ENCODE peak calls at places on chromosome 5, in nine cellular contexts. F is CD8-positive, alpha-beta memory T cell; P is HFFc6; J is H9; L is NCI-H1436; G is HTR-8/SVneo; Z is NCI-H524; A is NCI-H1092 treated with DMSO at 0.1 percent for 48 hours; Y is brain microvascular endothelial cell. S is an unnamed sample.

GRCh38 chr5:67493676-67494075 is 297.1 kb upstream of the CD180 start:
- DNase-seq in P (peak), A (peak), Z (peak), L (peak), J (peak), F (no peak), Y (peak), G (no peak), S (no peak)

GRCh38 chr5:168652516-168652915 is 73.3 kb upstream of the PANK3 start:
- DNase-seq in L (no peak), G (no peak), Y (no peak), F (no peak), P (no peak), J (no peak), Z (no peak), A (no peak), S (no peak)

GRCh38 chr5:68504306-68504705 is 288.8 kb downstream of the PIK3R1 start:
- DNase-seq in J (no peak), P (peak), A (no peak), G (no peak), F (no peak), Y (no peak), Z (no peak), L (no peak), S (no peak)

GRCh38 chr5:180026320-180026719 is 45.2 kb downstream of the RNF130 start:
- DNase-seq in P (no peak), A (no peak), F (no peak), Y (peak), L (no peak), G (peak), Z (no peak), J (no peak), S (no peak)

GRCh38 chr5:142977363-142978051 is 207.3 kb downstream of the ARHGAP26 start:
- DNase-seq in P (peak), L (no peak), A (no peak), F (peak), G (peak), Z (no peak), Y (peak), J (no peak), S (peak)

GRCh38 chr5:10310073-10310779 is 2.5 kb upstream of the CMBL start:
- DNase-seq in F (no peak), Y (peak), Z (no peak), L (no peak), G (peak), J (peak), P (peak), A (no peak), S (no peak)

GRCh38 chr5:60674670-60675069 is 25.3 kb downstream of the DEPDC1B start:
- DNase-seq in G (no peak), P (no peak), Z (no peak), L (no peak), J (no peak), A (no peak), Y (no peak), F (no peak), S (no peak)

GRCh38 chr5:68227532-68228160 is 12.1 kb downstream of the PIK3R1 start:
- DNase-seq in L (no peak), Y (no peak), P (no peak), A (no peak), J (no peak), Z (no peak), F (no peak), G (no peak), S (no peak)

GRCh38 chr5:20678814-20679298 is 690.9 kb upstream of the CDH18 start:
- DNase-seq in L (no peak), G (peak), F (no peak), J (no peak), P (peak), Y (peak), A (no peak), Z (no peak), S (no peak)

GRCh38 chr5:8676731-8677130 is 807.8 kb downstream of the MTRR start:
- DNase-seq in F (no peak), Z (no peak), Y (no peak), L (no peak), G (no peak), J (no peak), A (no peak), P (no peak), S (no peak)

GRCh38 chr5:115151208-115151805 is 18.4 kb downstream of the TRIM36 start:
- DNase-seq in Z (no peak), A (no peak), Y (no peak), J (no peak), G (no peak), F (no peak), P (no peak), L (no peak), S (no peak)

S was measured in T1000.